ENCODE peak calls at places on chromosomes 2 and 18, in ten cellular contexts. R is fibroblast of mammary gland, U is foreskin fibroblast, N is AG04450, G is GM12865, I is B cell, A is AG10803, C is HepG2, Q is MCF 10A, Y is chondrocyte. X is an unnamed sample.

GRCh38 chr2:204834716-204835115 is 289.4 kb downstream of the PARD3B start:
- DNase-seq in C (no peak), Q (no peak), G (no peak), A (no peak), I (no peak), R (no peak), U (no peak), Y (no peak), N (no peak), X (no peak)

GRCh38 chr2:181904022-181904632 is 12.6 kb downstream of the ITPRID2 start:
- DNase-seq in A (peak), G (peak), I (no peak), R (peak), Y (no peak), U (peak), N (no peak), C (peak), Q (peak), X (peak)

GRCh38 chr2:61255580-61256437 is 93.8 kb downstream of the C2orf74 start:
- DNase-seq in Y (no peak), Q (peak), G (no peak), C (peak), U (peak), I (no peak), N (peak), A (peak), R (peak), X (peak)

GRCh38 chr2:67389788-67390187 is 7.3 kb upstream of the ETAA1 start:
- DNase-seq in Y (no peak), Q (no peak), U (peak), N (no peak), G (no peak), A (no peak), I (no peak), R (no peak), C (no peak), X (no peak)

GRCh38 chr2:189657867-189658266 is 3.4 kb upstream of the ASNSD1 start:
- DNase-seq in N (no peak), C (no peak), R (no peak), Q (no peak), G (peak), I (peak), U (no peak), Y (no peak), A (peak), X (peak)

GRCh38 chr18:7630731-7631442 is 63.8 kb downstream of the PTPRM start:
- DNase-seq in N (no peak), A (no peak), I (no peak), G (no peak), Y (no peak), R (no peak), C (no peak), U (no peak), Q (no peak), X (no peak)

GRCh38 chr2:3102915-3103569 is 274.6 kb downstream of the EIPR1 start:
- DNase-seq in A (no peak), R (no peak), G (no peak), Q (no peak), I (no peak), U (no peak), Y (no peak), C (no peak), N (no peak), X (no peak)

GRCh38 chr18:45753251-45753650 is 29.3 kb downstream of the SLC14A1 start:
- DNase-seq in U (peak), G (no peak), A (no peak), R (no peak), C (no peak), N (no peak), Q (no peak), Y (no peak), I (no peak), X (no peak)

GRCh38 chr2:164593541-164593940 is 27.7 kb downstream of the GRB14 start:
- DNase-seq in G (no peak), A (no peak), Q (no peak), U (no peak), Y (no peak), N (no peak), I (no peak), R (no peak), C (no peak), X (no peak)

GRCh38 chr2:228767196-228767595 is 503.9 kb downstream of the PID1 start:
- DNase-seq in A (peak), Q (peak), C (no peak), N (no peak), Y (no peak), G (no peak), R (peak), U (peak), I (no peak), X (peak)

GRCh38 chr2:46239847-46240181 is 57.4 kb upstream of the EPAS1 start:
- DNase-seq in C (no peak), I (no peak), U (no peak), Q (no peak), A (no peak), N (no peak), Y (no peak), G (peak), R (no peak), X (no peak)

GRCh38 chr2:84065857-84066256 is 393.2 kb downstream of the SUCLG1 start:
- DNase-seq in I (no peak), R (no peak), Y (no peak), A (no peak), Q (no peak), U (no peak), N (no peak), C (no peak), G (no peak), X (no peak)

GRCh38 chr2:102103992-102104871 is 38.3 kb upstream of the IL1R1 start:
- DNase-seq in G (peak), Y (no peak), A (peak), R (peak), N (no peak), C (no peak), I (no peak), Q (peak), U (peak), X (peak)

GRCh38 chr2:147232225-147232669 is 612.6 kb upstream of the ACVR2A start:
- DNase-seq in I (no peak), G (peak), C (no peak), U (no peak), Y (no peak), Q (no peak), A (no peak), R (no peak), N (no peak), X (no peak)

GRCh38 chr2:240991378-240992263 is 6.8 kb upstream of the SNED1 start:
- DNase-seq in I (peak), U (peak), Q (peak), N (peak), A (peak), C (peak), R (peak), Y (peak), G (no peak), X (peak)

GRCh38 chr2:241563981-241564595 is 5.5 kb downstream of the BOK start:
- DNase-seq in Y (peak), C (peak), Q (no peak), R (no peak), A (no peak), U (no peak), N (no peak), G (no peak), I (peak), X (no peak)

GRCh38 chr2:127057371-127058245 is 49.3 kb downstream of the BIN1 start:
- DNase-seq in R (no peak), A (no peak), U (no peak), N (no peak), I (no peak), Q (no peak), C (no peak), G (no peak), Y (no peak), X (no peak)

GRCh38 chr2:237280235-237280634 is 133.7 kb downstream of the COL6A3 start:
- DNase-seq in N (peak), G (no peak), Y (no peak), A (peak), U (peak), R (peak), Q (peak), I (no peak), C (no peak), X (peak)

GRCh38 chr2:142176941-142177340 is 46.1 kb upstream of the LRP1B start:
- DNase-seq in Q (no peak), G (no peak), U (peak), Y (no peak), I (no peak), C (no peak), A (no peak), N (no peak), R (no peak), X (no peak)

GRCh38 chr2:135916232-135916631 is 40.0 kb upstream of the MCM6 start:
- DNase-seq in C (peak), U (peak), Y (no peak), N (no peak), I (no peak), A (peak), Q (peak), R (peak), G (peak), X (no peak)

GRCh38 chr2:169526451-169526850 is 16.9 kb downstream of the KLHL41 start:
- DNase-seq in Q (no peak), G (no peak), U (peak), I (no peak), A (no peak), N (no peak), C (no peak), Y (no peak), R (peak), X (no peak)

GRCh38 chr2:177683473-177684069 is 291.0 kb downstream of the AGPS start:
- DNase-seq in Q (no peak), I (no peak), Y (no peak), G (no peak), R (no peak), A (no peak), U (no peak), C (no peak), N (no peak), X (no peak)

DNA sequence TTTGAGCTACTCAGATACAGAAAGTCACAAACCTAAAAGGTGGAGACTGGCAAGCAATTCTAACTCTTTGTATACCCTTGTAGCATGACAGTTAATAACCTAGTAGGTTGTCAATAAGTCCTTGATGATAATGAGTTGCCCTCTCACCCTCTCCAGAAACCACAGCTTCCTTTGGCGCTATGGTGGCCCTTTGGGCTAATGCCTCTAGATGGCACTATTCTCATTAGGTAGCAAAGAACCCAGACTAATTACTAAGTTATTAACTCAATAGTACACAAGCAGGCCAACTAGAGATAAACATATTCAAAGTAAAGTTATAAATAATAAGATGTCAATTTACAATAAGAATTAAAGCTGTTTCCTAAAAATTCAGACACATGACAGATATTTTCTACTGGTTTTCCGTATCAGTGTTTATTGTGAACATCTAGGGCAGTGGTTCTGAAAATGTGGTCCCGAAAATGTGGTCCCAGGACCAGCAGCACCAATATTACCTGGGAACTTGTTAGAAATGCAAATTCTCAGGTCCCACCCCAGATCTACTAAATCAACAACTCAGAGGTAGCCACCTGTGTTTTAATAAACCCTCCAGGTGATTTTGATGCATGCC is 41.1 kb downstream of the LDAH start:
- DNase-seq in A (peak), I (no peak), Q (peak), U (peak), Y (no peak), N (no peak), R (peak), G (peak), C (peak), X (peak)
- TF ChIP-seq CTCF in A (peak), I (peak), Q (peak), U (peak), Y (peak), N (peak), R (peak), G (peak), C (peak), X (peak)

DNA sequence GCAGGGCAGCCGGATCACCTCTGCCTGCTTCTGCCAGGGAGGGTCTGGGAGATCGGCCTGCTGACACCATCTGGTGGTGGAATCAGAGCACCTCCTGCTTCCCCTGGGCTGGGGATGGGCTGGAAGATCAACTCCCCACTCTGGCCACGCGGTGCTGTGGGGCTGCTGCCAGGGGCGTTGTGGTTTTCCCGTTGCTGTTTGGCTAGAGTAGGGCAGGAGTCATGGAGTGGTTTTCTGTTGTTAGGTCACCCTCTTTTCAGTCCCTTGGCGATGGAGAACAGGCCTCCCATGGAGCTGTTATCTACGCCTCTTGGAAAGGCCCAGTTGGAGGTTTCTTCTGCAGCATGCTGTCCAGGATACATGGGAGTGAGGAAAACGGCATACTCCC is 15.2 kb downstream of the BCL2L11 start:
- DNase-seq in G (no peak), Y (no peak), N (no peak), Q (no peak), A (no peak), R (peak), I (no peak), U (no peak), C (peak), X (peak)
- TF ChIP-seq CTCF in G (no peak), Y (peak), N (no peak), Q (no peak), A (no peak), R (peak), I (no peak), U (no peak), C (peak), X (peak)

DNA sequence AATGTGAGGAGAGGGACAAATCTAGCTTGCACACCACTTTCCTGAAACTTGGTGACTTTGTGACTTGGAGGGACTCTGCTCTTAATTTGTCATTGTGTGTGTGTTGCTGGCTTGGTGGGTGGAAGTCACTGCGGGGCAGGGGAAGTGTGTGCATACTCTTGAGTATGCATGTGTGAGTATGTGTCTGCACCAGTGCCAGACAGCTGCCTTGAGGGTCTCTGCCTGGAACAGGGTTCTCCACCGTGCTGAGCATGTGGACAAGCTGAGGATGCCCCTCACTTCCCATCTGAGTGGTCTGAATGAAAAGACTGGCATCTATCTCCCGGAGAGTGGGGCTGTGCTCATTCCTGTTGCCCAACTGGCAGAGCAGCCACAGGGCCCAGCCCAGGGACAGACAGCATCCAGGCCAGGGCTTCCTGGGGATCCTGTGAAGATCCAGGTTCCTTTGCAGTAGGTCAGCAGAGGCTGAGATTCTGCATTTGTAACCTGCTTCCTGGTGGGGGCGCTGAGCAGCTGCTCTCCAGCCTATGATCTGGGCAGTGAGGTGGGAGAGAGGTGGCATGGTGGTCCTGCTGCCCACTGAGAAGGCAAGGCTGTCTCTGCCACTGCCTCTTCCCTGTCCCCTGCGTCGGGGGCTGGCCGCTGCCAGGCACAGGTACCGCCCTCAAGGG is 138.9 kb upstream of the HAAO start:
- DNase-seq in G (no peak), U (peak), C (peak), I (no peak), A (no peak), Y (no peak), N (no peak), Q (no peak), R (peak), X (no peak)
- TF ChIP-seq CTCF in G (peak), U (peak), C (peak), I (no peak), A (peak), Y (peak), N (peak), Q (no peak), R (peak), X (peak)

DNA sequence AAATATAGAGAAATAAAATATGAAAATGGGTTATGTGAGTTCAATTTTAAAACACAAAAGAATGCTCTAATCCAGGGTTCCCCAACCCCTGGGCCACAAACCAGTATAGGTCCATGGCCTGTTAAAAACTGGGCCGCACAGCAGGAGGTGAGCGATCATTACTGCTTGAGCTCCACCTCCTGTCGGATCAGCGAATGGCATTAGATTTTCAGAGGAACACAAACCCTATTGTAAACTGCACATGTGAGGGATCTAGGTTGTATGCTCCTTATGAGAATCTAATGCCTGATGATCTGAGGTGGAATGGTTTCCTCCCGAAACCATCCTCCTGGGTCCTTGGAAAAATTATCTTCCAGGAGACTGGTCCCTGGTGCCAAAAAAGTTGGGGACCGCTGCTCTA is 34.7 kb downstream of the TTR start:
- DNase-seq in I (no peak), R (no peak), N (no peak), Y (no peak), A (no peak), C (peak), Q (no peak), U (no peak), G (no peak), X (no peak)
- TF ChIP-seq CTCF in I (no peak), R (no peak), N (no peak), Y (no peak), A (peak), C (peak), Q (no peak), U (no peak), G (no peak), X (peak)

GRCh38 chr2:143852748-143853147 is 667.2 kb downstream of the ZEB2 start:
- DNase-seq in Q (no peak), Y (no peak), C (no peak), R (no peak), A (no peak), U (no peak), I (peak), G (peak), N (no peak), X (no peak)
- TF ChIP-seq CTCF in Q (no peak), Y (no peak), C (no peak), R (no peak), A (no peak), U (no peak), I (no peak), G (no peak), N (no peak), X (no peak)

DNA sequence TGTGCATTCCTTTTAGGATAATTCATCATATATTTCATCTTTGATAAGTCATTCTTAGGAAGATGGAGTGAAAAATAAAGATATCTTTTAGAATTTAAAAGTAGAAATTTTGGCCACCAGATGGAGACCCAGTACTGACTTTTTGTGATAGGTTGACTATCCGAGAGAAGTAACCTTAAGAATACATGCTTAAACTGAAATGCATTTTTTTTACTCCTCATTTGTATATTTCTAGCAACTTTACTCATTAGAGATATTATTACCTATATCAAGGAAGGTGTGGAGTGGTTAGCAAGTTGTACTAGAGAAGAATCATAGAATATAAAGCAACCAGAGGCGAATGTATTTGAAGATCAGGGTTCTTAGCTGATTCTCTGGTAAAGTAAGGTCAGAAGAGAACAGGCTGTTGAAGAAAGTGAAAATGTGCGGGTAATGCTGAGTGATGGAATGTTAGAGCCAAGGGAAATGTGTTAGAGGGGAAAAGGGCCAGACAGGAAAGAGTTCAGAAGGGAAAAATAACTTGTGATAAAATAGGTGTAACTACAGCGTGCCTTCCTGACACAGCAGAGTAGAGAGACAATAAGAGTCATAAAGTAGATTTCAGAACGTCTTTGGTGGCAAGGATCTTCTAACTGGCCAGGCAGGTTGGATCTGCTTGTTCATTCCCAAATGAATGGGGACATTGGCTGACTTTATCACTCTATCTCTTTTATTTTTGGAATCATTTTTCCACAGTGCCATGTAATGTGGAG is 52.3 kb downstream of the TDRD15 start:
- DNase-seq in Y (no peak), A (no peak), N (no peak), R (no peak), G (no peak), I (no peak), C (peak), Q (no peak), U (no peak), X (no peak)
- TF ChIP-seq CTCF in Y (peak), A (no peak), N (no peak), R (no peak), G (no peak), I (no peak), C (peak), Q (peak), U (no peak), X (no peak)

GRCh38 chr2:44778221-44778654 is 163.3 kb upstream of the SIX3 start:
- DNase-seq in N (no peak), Q (no peak), I (no peak), U (peak), R (no peak), A (no peak), G (no peak), C (no peak), Y (no peak), X (no peak)
- TF ChIP-seq CTCF in N (no peak), Q (no peak), I (no peak), U (no peak), R (no peak), A (no peak), G (no peak), C (no peak), Y (no peak), X (no peak)

DNA sequence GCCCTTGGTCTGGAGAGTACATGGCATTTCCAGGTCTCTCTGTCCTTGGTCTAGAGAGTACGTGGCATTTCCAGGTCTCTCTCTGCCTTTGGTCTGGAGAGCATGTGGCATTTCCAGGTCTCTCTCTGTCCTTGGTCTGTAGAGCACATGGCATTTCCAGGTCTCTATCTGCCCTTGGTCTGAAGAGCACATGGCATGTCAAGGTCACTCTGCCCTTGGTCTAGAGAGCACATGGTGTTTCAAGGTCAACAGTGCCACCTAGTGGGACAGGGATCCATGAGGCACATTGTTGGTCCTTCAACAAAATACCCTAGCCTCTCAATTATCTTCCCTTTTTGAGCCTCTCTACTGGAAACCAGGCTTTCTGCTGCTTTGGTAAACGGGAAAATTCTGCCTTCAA is 250.2 kb downstream of the OTX1 start:
- DNase-seq in U (no peak), Y (no peak), N (no peak), A (no peak), Q (no peak), C (peak), I (no peak), G (peak), R (peak), X (no peak)
- TF ChIP-seq CTCF in U (no peak), Y (peak), N (no peak), A (no peak), Q (no peak), C (peak), I (no peak), G (peak), R (peak), X (no peak)